ENCODE peak calls at places on chromosomes 12 and 14, in six cellular contexts. P, H, G, R, X and B are unnamed samples.

GRCh38 chr14:22147716-22148115 is 441.3 kb downstream of the DAD1 start:
- DNase-seq in P (no peak), H (no peak), G (no peak), R (no peak), X (peak), B (no peak)

GRCh38 chr12:19273482-19274330 is 144.2 kb downstream of the PLEKHA5 start:
- DNase-seq in P (peak), H (peak), G (no peak), R (peak), X (no peak), B (no peak)

GRCh38 chr14:66078031-66078430 is 408.1 kb upstream of the CCDC196 start:
- DNase-seq in P (no peak), H (no peak), G (no peak), R (no peak), X (no peak), B (no peak)

GRCh38 chr12:107474639-107475539 is 210.7 kb upstream of the PWP1 start:
- DNase-seq in P (no peak), H (no peak), G (no peak), R (no peak), X (no peak), B (no peak)

GRCh38 chr12:57280234-57281062 is 29.5 kb upstream of the STAC3 start:
- DNase-seq in P (peak), H (no peak), G (no peak), R (peak), X (peak), B (peak)

GRCh38 chr14:88791629-88792571 is 853 bp downstream of the EML5 start:
- DNase-seq in P (peak), H (peak), G (peak), R (no peak), X (no peak), B (no peak)

GRCh38 chr12:113322353-113322752 is 12.6 kb downstream of the SLC8B1 start:
- DNase-seq in P (no peak), H (no peak), G (no peak), R (no peak), X (no peak), B (no peak)

GRCh38 chr14:67313153-67313552 is 46.5 kb downstream of the ATP6V1D start:
- DNase-seq in P (no peak), H (no peak), G (no peak), R (peak), X (no peak), B (no peak)

GRCh38 chr12:57231276-57232021 is 1.9 kb downstream of the SHMT2 start:
- DNase-seq in P (no peak), H (no peak), G (no peak), R (no peak), X (no peak), B (no peak)

GRCh38 chr12:132329036-132329738 is at the start of gene GALNT9:
- DNase-seq in P (no peak), H (no peak), G (peak), R (no peak), X (peak), B (no peak)

GRCh38 chr12:105220150-105220928 is 15.6 kb downstream of the APPL2 start:
- DNase-seq in P (no peak), H (no peak), G (no peak), R (no peak), X (no peak), B (no peak)

GRCh38 chr12:52517005-52517835 is 3.0 kb downstream of the KRT5 start:
- DNase-seq in P (no peak), H (no peak), G (peak), R (no peak), X (no peak), B (no peak)

GRCh38 chr12:25653487-25654175 is 100.5 kb upstream of the LMNTD1 start:
- DNase-seq in P (no peak), H (peak), G (no peak), R (no peak), X (no peak), B (no peak)

GRCh38 chr12:32024884-32025599 is 65.8 kb downstream of the RESF1 start:
- DNase-seq in P (no peak), H (no peak), G (no peak), R (peak), X (peak), B (no peak)

GRCh38 chr12:49962861-49963765 is 1.4 kb downstream of the AQP5 start:
- DNase-seq in P (peak), H (no peak), G (no peak), R (no peak), X (no peak), B (no peak)

GRCh38 chr14:70742316-70742715 is 67.0 kb downstream of the MAP3K9 start:
- DNase-seq in P (no peak), H (no peak), G (no peak), R (no peak), X (no peak), B (no peak)
- TF ChIP-seq CHD2 in P (no peak), H (no peak), G (no peak), R (no peak), X (no peak), B (no peak)

GRCh38 chr12:29164477-29165163 is 15.5 kb downstream of the FAR2 start:
- DNase-seq in P (no peak), H (no peak), G (no peak), R (no peak), X (no peak), B (peak)
- TF ChIP-seq CHD2 in P (no peak), H (no peak), G (no peak), R (no peak), X (no peak), B (peak)

GRCh38 chr14:50451854-50452253 is 55.2 kb upstream of the CDKL1 start:
- DNase-seq in P (no peak), H (no peak), G (no peak), R (no peak), X (no peak), B (no peak)

GRCh38 chr14:50453869-50454268 is 57.2 kb upstream of the CDKL1 start:
- DNase-seq in P (no peak), H (no peak), G (no peak), R (no peak), X (no peak), B (no peak)

GRCh38 chr14:50452285-50452684 is 55.6 kb upstream of the CDKL1 start:
- DNase-seq in P (no peak), H (no peak), G (no peak), R (no peak), X (no peak), B (no peak)

GRCh38 chr14:50447491-50447890 is 50.8 kb upstream of the CDKL1 start:
- DNase-seq in P (no peak), H (no peak), G (no peak), R (no peak), X (no peak), B (no peak)

DNA sequence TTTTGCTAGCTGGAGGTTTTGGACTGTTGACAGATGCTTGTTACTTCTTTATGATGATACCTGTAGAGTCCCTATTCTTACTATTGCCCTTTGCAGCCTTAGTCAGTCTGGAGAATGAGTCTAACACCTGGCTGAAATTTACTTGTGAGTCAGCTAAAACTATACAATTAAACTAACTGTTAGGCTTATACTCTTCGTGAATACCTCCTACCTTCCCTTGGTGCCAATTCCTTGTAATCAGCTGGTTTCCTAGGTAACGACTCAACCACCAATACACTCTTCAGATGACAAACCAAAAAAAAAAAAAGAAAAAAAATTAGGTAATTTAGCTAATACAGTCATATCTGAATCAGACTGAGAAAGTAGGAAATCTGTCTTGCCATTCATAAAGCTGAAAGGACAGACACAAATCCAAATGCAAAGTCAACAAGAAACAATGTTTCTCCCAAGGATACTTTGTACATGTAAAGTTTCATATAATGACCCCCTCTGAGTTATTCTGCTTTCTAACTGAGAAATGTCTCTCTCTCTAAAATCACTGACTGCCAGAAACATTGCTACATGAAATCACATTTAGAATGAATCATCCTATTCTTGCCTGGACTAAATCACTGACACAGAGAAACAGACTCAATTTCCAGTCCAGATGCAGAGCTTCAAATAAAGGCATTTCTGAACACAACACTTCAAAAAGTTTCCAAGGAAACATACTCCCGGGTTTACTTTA is 56.5 kb upstream of the CDKL1 start:
- DNase-seq in P (no peak), H (no peak), G (no peak), R (no peak), X (no peak), B (no peak)
- TF ChIP-seq CHD2 in P (no peak), H (no peak), G (no peak), R (no peak), X (no peak), B (no peak)

GRCh38 chr14:71021347-71022014 is 114.2 kb downstream of the PCNX1 start:
- DNase-seq in P (no peak), H (no peak), G (no peak), R (no peak), X (no peak), B (no peak)
- TF ChIP-seq CHD2 in P (no peak), H (no peak), G (no peak), R (no peak), X (no peak), B (no peak)

DNA sequence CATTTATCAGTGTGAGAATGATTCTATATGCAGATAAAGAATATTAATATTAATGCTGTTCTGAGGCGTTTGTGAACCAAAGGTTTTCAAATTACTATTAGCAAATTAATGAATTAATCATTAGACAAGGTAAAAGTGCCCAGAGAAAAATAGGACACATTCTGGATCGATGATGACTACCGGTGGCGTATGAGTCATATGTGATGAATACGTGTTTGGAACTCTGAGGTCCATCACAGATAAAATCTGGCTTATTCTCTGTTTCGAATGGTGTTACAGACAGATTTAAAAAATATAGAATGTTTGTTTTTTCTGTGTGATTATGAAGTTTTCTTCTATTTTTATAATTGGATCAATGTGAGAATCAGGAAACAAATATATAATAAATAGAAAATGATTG is 79.2 kb upstream of the RTL1 start:
- DNase-seq in P (no peak), H (no peak), G (no peak), R (no peak), X (no peak), B (no peak)
- TF ChIP-seq CHD2 in P (no peak), H (no peak), G (no peak), R (no peak), X (no peak), B (no peak)

DNA sequence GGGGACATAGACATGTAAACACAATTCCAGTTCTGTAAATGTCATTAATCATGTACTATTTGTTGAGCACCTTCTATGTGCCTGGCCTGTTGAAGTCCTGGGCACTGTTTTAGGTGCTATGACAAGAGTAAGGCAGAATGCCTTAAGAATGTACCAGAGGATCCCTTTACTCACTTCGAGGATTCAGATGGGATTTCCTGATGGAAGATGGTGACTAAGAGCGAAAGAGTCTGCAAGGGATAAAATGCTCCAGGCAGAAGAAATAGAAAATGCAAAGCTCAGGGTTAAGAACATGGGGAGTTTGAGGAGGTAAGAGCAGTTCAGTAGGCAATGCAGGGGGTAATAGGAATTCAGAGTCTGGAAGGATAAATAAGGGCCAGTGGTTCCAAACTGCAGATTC is 671.3 kb upstream of the TBX3 start:
- DNase-seq in P (no peak), H (no peak), G (no peak), R (no peak), X (no peak), B (no peak)
- TF ChIP-seq CHD2 in P (no peak), H (no peak), G (no peak), R (no peak), X (no peak), B (no peak)

GRCh38 chr12:124026755-124027745 is 54.0 kb downstream of the ZNF664 start:
- DNase-seq in P (no peak), H (no peak), G (peak), R (no peak), X (peak), B (no peak)
- TF ChIP-seq CHD2 in P (no peak), H (no peak), G (no peak), R (no peak), X (no peak), B (no peak)